ENCODE peak calls at places on chromosomes 2 and 18, in five cellular contexts. C is tibial nerve, I is ovary, W is HepG2, U is transverse colon. Y is an unnamed sample.

GRCh38 chr2:216989335-216990129 is 129.7 kb upstream of the TNP1 start:
- DNase-seq in W (no peak), C (no peak), U (no peak), I (no peak), Y (no peak)

GRCh38 chr2:16773080-16773713 is 107.6 kb upstream of the CYRIA start:
- DNase-seq in W (peak; percentile 43), U (no peak), C (peak; percentile 35), I (peak; percentile 27), Y (peak; percentile 38)

GRCh38 chr2:111905990-111906735 is 7.8 kb downstream of the MERTK start:
- DNase-seq in W (no peak), U (peak; percentile 31), C (no peak), I (no peak), Y (no peak)

GRCh38 chr2:25677877-25678276 is 4.5 kb upstream of the DTNB start:
- DNase-seq in U (no peak), W (no peak), C (no peak), I (no peak), Y (no peak)

GRCh38 chr2:233486778-233487552 is 79.6 kb downstream of the USP40 start:
- DNase-seq in C (no peak), U (no peak), W (peak; percentile 57), I (no peak), Y (no peak)

GRCh38 chr2:12412898-12413305 is 303.8 kb upstream of the TRIB2 start:
- DNase-seq in W (no peak), U (no peak), I (no peak), C (no peak), Y (no peak)

GRCh38 chr18:28086530-28087172 is 90.3 kb downstream of the CDH2 start:
- DNase-seq in U (no peak), W (peak; percentile 72), I (no peak), C (peak; percentile 11), Y (no peak)

GRCh38 chr2:127177617-127178278 is 42.4 kb downstream of the CYP27C1 start:
- DNase-seq in U (no peak), I (no peak), W (no peak), C (no peak), Y (peak; percentile 16)

GRCh38 chr18:13262839-13263691 is 44.5 kb downstream of the LDLRAD4 start:
- DNase-seq in C (no peak), I (no peak), U (no peak), W (no peak), Y (no peak)

GRCh38 chr2:235416816-235417499 is 76.9 kb upstream of the AGAP1 start:
- DNase-seq in I (no peak), C (no peak), W (peak; percentile 43), U (no peak), Y (no peak)

GRCh38 chr2:28445448-28446258 is 50.2 kb upstream of the PLB1 start:
- DNase-seq in W (no peak), C (no peak), U (no peak), I (no peak), Y (no peak)

GRCh38 chr2:176552456-176553135 is 283.4 kb downstream of the MTX2 start:
- DNase-seq in C (no peak), I (no peak), W (no peak), U (no peak), Y (no peak)

GRCh38 chr2:225010804-225011203 is 31.5 kb downstream of the DOCK10 start:
- DNase-seq in I (no peak), W (no peak), C (no peak), U (no peak), Y (no peak)

GRCh38 chr2:220198911-220199310 is 571.5 kb downstream of the SLC4A3 start:
- DNase-seq in C (peak; percentile 38), W (no peak), U (no peak), I (no peak), Y (no peak)

GRCh38 chr2:153770359-153770991 is 101.2 kb upstream of the GALNT13 start:
- DNase-seq in W (no peak), U (no peak), I (no peak), C (no peak), Y (no peak)

GRCh38 chr2:151808258-151809072 is 19.8 kb downstream of the ARL5A start:
- DNase-seq in C (no peak), W (peak; percentile 33), U (no peak), I (no peak), Y (no peak)

GRCh38 chr2:15359716-15360531 is 201.2 kb downstream of the NBAS start:
- DNase-seq in I (no peak), C (no peak), W (peak; percentile 80), U (no peak), Y (no peak)

GRCh38 chr2:238274152-238274865 is 14.1 kb downstream of the PER2 start:
- DNase-seq in U (peak; percentile 47), W (no peak), C (no peak), I (no peak), Y (no peak)
- TF ChIP-seq POLR2A in U (no peak), W (no peak), C (no peak), I (no peak), Y (no peak)

DNA sequence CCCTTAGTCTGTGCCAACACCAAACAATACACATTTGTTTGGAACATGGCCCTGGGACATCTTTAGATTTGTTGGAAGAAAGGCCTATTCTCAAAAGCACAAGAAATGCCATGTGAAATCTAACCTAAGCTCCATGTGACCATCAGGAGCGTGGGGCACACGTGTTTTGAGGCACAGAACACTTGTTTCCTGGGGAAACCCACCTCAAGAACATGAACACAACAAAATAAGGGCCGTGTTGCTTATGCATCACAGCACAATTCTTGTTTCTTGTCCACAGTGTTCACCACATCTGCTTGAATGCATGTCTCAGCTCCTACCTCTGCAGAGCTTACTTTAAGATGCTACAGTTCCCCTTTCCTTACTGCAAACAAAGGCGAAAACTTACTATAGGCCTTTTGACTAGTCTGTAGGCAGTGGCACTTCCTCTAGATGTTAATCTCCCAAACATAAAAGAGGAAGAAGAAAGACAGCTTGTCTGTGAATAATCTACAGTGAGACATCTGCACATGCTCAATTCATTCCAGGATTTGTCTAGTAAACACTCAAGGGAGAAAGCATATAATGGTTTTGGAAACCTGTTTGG is 165.0 kb downstream of the ANKRD44 start:
- DNase-seq in I (no peak), W (no peak), C (no peak), U (peak; percentile 20), Y (no peak)
- TF ChIP-seq EP300 in I (no peak), W (no peak), C (peak; percentile 43), U (no peak), Y (no peak)

GRCh38 chr2:229300814-229301213 is 29.7 kb upstream of the PID1 start:
- DNase-seq in I (no peak), U (no peak), C (no peak), W (no peak), Y (no peak)

GRCh38 chr2:229300371-229300770 is 29.3 kb upstream of the PID1 start:
- DNase-seq in I (no peak), C (no peak), U (no peak), W (no peak), Y (no peak)

GRCh38 chr2:229297284-229297683 is 26.2 kb upstream of the PID1 start:
- DNase-seq in I (no peak), C (no peak), W (no peak), U (no peak), Y (no peak)

GRCh38 chr2:229296016-229296415 is 24.9 kb upstream of the PID1 start:
- DNase-seq in C (no peak), W (no peak), I (no peak), U (no peak), Y (no peak)

GRCh38 chr2:229296561-229296960 is 25.5 kb upstream of the PID1 start:
- DNase-seq in W (no peak), U (no peak), C (no peak), I (no peak), Y (no peak)
- H3K9me3 ChIP-seq in W (peaks cover 44% of the 10 kb centered on the region), U (no peaks in the 10 kb centered on the region), C (no peaks in the 10 kb centered on the region), I (no peaks in the 10 kb centered on the region), Y (no peaks in the 10 kb centered on the region)

GRCh38 chr2:239399404-239399999 is 1.3 kb downstream of the HDAC4 start:
- DNase-seq in C (peak; percentile 31), W (peak; percentile 75), I (peak; percentile 33), U (peak; percentile 71), Y (peak; percentile 37)

GRCh38 chr2:239401450-239402227 is 819 bp upstream of the HDAC4 start:
- DNase-seq in C (peak; percentile 90), W (peak; percentile 91), U (peak; percentile 95), I (peak; percentile 95), Y (peak; percentile 95)

GRCh38 chr2:239402666-239403065 is 1.8 kb upstream of the HDAC4 start:
- DNase-seq in W (no peak), U (no peak), C (no peak), I (no peak), Y (no peak)

GRCh38 chr2:239400000-239400831 is 604 bp downstream of the HDAC4 start:
- DNase-seq in C (no peak), U (peak; percentile 37), W (peak; percentile 32), I (no peak), Y (no peak)

GRCh38 chr2:239400907-239401449 is at the start of gene HDAC4:
- DNase-seq in U (peak; percentile 100), W (peak; percentile 97), I (peak; percentile 99), C (peak; percentile 97), Y (peak; percentile 100)
- TF ChIP-seq POLR2A in U (no peak), W (no peak), I (peak; percentile 16), C (peak; percentile 38), Y (no peak)

DNA sequence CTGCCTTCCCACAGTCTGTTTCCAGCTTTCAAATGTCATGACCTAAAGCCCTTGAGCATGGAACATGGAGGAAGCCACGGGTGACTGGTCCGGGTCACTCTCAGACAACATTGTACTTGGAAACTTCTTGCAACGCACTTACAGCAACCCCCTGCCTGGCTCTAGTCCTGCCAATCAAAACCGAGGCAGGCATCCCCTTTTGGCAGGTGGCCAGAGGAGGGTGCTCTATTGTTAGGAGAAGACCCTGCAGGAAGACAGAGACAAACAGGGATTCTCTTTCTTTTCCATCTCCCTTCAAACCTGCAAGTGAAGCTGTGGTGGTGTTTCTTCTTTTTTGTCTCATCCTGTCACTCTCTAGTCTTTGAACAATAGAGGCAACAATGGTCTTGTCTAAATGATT is 667.2 kb downstream of the ZEB2 start:
- DNase-seq in W (no peak), U (no peak), C (no peak), I (no peak), Y (no peak)
- TF ChIP-seq EP300 in W (no peak), U (no peak), C (no peak), I (no peak), Y (no peak)

GRCh38 chr2:129623783-129624182 is 355.7 kb upstream of the RAB6C start:
- DNase-seq in U (no peak), W (no peak), I (no peak), C (no peak), Y (no peak)
- H3K9me3 ChIP-seq in U (no peaks in the 10 kb centered on the region), W (no peaks in the 10 kb centered on the region), I (no peaks in the 10 kb centered on the region), C (no peaks in the 10 kb centered on the region), Y (no peaks in the 10 kb centered on the region)

GRCh38 chr2:102120261-102121259 is 22.0 kb upstream of the IL1R1 start:
- DNase-seq in W (no peak), I (no peak), C (no peak), U (peak; percentile 59), Y (peak; percentile 60)
- TF ChIP-seq POLR2A in W (no peak), I (no peak), C (no peak), U (no peak), Y (no peak)

GRCh38 chr2:128363991-128364390 is 45.3 kb upstream of the HS6ST1 start:
- DNase-seq in I (peak; percentile 7), U (no peak), C (no peak), W (no peak), Y (no peak)

GRCh38 chr2:128361376-128362131 is 42.9 kb upstream of the HS6ST1 start:
- DNase-seq in W (no peak), C (no peak), I (peak; percentile 8), U (no peak), Y (no peak)

GRCh38 chr2:128362186-128362888 is 43.7 kb upstream of the HS6ST1 start:
- DNase-seq in W (no peak), C (no peak), I (peak; percentile 7), U (no peak), Y (no peak)

GRCh38 chr2:128364441-128364911 is 45.8 kb upstream of the HS6ST1 start:
- DNase-seq in C (no peak), I (peak; percentile 6), U (no peak), W (no peak), Y (no peak)

GRCh38 chr2:128362889-128363228 is 44.2 kb upstream of the HS6ST1 start:
- DNase-seq in U (peak; percentile 19), C (no peak), I (peak; percentile 36), W (no peak), Y (no peak)
- TF ChIP-seq EP300 in U (no peak), C (no peak), I (no peak), W (no peak), Y (no peak)